ENCODE peak calls at places on chromosomes 11 and 22, in seven cellular contexts. One of them, this sample, is unnamed. For H3K4me1, the result is how much of the 10 kb centered on the place peaks cover.

GRCh38 chr11:128420943-128421342 is 166.4 kb downstream of the ETS1 start:
- DNase-seq in K562: no peak
- DNase-seq in SK-N-SH: no peak
- DNase-seq in GM12878: no peak
- DNase-seq in HCT116: no peak
- DNase-seq in HepG2: no peak
- DNase-seq in H1: no peak
- DNase-seq in this sample: no peak

GRCh38 chr11:45078236-45079074 is 68.0 kb upstream of the PRDM11 start:
- DNase-seq in K562: no peak
- DNase-seq in HCT116: no peak
- DNase-seq in HepG2: no peak
- DNase-seq in GM12878: no peak
- DNase-seq in SK-N-SH: peak
- DNase-seq in H1: no peak
- DNase-seq in this sample: no peak

GRCh38 chr22:37896181-37896592 is 9.9 kb upstream of the MICALL1 start:
- DNase-seq in K562: no peak
- DNase-seq in HCT116: no peak
- DNase-seq in HepG2: peak
- DNase-seq in GM12878: peak
- DNase-seq in H1: no peak
- DNase-seq in SK-N-SH: no peak
- DNase-seq in this sample: no peak

GRCh38 chr22:39433476-39434242 is 23.2 kb upstream of the MGAT3 start:
- DNase-seq in GM12878: no peak
- DNase-seq in K562: no peak
- DNase-seq in HCT116: no peak
- DNase-seq in SK-N-SH: no peak
- DNase-seq in HepG2: no peak
- DNase-seq in H1: no peak
- DNase-seq in this sample: no peak

GRCh38 chr11:110433393-110434333 is 3.9 kb downstream of the FDX1 start:
- DNase-seq in K562: peak
- DNase-seq in HepG2: peak
- DNase-seq in HCT116: no peak
- DNase-seq in H1: no peak
- DNase-seq in GM12878: no peak
- DNase-seq in SK-N-SH: peak
- DNase-seq in this sample: no peak

GRCh38 chr11:58905716-58906547 is 33.4 kb upstream of the GLYATL1 start:
- DNase-seq in HCT116: no peak
- DNase-seq in GM12878: no peak
- DNase-seq in SK-N-SH: peak
- DNase-seq in H1: peak
- DNase-seq in K562: peak
- DNase-seq in HepG2: no peak
- DNase-seq in this sample: peak

GRCh38 chr22:37641251-37641949 is 1.9 kb downstream of the SH3BP1 start:
- DNase-seq in HCT116: no peak
- DNase-seq in K562: no peak
- DNase-seq in HepG2: no peak
- DNase-seq in GM12878: no peak
- DNase-seq in SK-N-SH: no peak
- DNase-seq in H1: no peak
- DNase-seq in this sample: no peak

GRCh38 chr11:93501856-93502255 is 41.3 kb downstream of the SMCO4 start:
- DNase-seq in HepG2: no peak
- DNase-seq in K562: no peak
- DNase-seq in GM12878: no peak
- DNase-seq in HCT116: no peak
- DNase-seq in H1: no peak
- DNase-seq in SK-N-SH: no peak
- DNase-seq in this sample: no peak

DNA sequence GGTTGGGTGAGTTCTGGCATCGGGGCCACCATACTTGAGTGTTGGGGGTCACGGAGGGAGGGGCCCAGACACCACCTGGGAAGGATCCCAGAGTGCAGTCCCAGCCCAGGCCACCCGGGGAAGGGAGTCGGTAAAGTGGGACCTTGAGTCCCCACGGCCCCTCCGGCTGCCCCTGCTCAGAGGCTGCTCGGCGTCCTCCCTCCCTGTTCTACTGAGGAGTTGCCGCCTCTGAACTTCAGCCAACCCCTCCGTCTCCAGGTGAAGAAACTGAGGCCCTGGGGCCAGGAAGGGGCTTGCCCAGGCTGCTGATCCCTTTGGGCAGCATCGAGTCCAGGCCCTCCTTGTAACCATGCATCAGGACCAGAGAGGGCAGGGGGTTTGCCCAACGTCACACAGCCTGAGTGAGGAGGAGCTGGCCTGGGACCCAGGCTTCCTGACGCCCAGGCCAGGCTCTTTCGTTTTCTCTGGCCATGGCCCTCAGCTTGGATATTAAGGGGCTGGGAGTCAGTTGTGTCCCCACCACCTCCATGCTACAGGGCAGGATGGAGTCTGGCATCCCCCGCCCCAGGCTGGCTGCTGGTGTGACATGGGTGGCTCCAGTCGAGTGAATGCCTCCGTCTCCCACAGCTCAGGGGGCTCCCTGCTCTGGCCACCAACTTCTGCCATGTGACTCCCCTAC is 1.3 kb downstream of the PARVG start:
- DNase-seq in HCT116: no peak
- DNase-seq in H1: no peak
- DNase-seq in GM12878: no peak
- DNase-seq in HepG2: no peak
- DNase-seq in K562: peak
- DNase-seq in SK-N-SH: no peak
- DNase-seq in this sample: no peak
- TF ChIP-seq YY1 in HCT116: no peak
- TF ChIP-seq YY1 in H1: no peak
- TF ChIP-seq YY1 in GM12878: no peak
- TF ChIP-seq YY1 in HepG2: no peak
- TF ChIP-seq YY1 in K562: no peak
- TF ChIP-seq YY1 in SK-N-SH: no peak
- TF ChIP-seq YY1 in this sample: no peak

DNA sequence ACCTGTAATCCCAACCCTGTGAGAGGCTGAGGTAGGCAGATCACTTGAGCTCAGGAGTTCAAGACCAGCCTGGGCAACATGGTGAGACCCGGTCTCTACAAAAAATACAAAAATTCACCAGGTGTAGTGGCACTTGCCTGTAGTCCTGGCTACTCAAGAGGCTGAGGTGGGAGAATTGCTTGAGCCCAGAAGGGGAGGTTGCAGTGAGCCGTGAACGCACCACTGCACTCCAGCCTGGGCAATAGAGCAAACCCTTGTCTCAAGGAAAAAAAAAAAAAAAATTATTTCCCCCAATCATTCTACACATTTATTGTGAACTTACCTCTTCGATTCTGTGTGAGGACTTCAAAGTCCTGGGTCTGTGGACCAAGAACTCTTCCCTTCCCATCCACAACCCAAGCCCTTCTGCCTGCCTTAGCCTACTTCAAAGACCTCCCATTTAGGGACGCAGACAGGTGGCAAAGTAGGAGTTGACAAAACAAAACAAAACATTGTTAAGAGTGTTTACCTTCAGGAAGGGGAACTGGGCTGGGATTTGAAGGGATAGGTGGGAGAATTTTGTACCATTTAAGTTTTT is 3.8 kb upstream of the WEE1 start:
- DNase-seq in GM12878: no peak
- DNase-seq in SK-N-SH: no peak
- DNase-seq in HCT116: no peak
- DNase-seq in H1: no peak
- DNase-seq in K562: no peak
- DNase-seq in HepG2: no peak
- DNase-seq in this sample: no peak
- H3K4me1 ChIP-seq in GM12878: under half
- H3K4me1 ChIP-seq in SK-N-SH: under half
- H3K4me1 ChIP-seq in HCT116: half or more
- H3K4me1 ChIP-seq in H1: under half
- H3K4me1 ChIP-seq in K562: half or more
- H3K4me1 ChIP-seq in HepG2: half or more
- H3K4me1 ChIP-seq in this sample: under half

GRCh38 chr22:47304854-47305253 is 542.4 kb downstream of the TBC1D22A start:
- DNase-seq in H1: no peak
- DNase-seq in SK-N-SH: no peak
- DNase-seq in K562: no peak
- DNase-seq in HepG2: no peak
- DNase-seq in HCT116: no peak
- DNase-seq in GM12878: no peak
- DNase-seq in this sample: no peak
- TF ChIP-seq YY1 in H1: no peak
- TF ChIP-seq YY1 in SK-N-SH: no peak
- TF ChIP-seq YY1 in K562: no peak
- TF ChIP-seq YY1 in HepG2: no peak
- TF ChIP-seq YY1 in HCT116: no peak
- TF ChIP-seq YY1 in GM12878: no peak
- TF ChIP-seq YY1 in this sample: no peak

GRCh38 chr11:114218508-114218907 is 77.7 kb upstream of the NNMT start:
- DNase-seq in HCT116: no peak
- DNase-seq in H1: no peak
- DNase-seq in GM12878: no peak
- DNase-seq in HepG2: no peak
- DNase-seq in SK-N-SH: no peak
- DNase-seq in K562: no peak
- DNase-seq in this sample: no peak

GRCh38 chr11:114215871-114216803 is 80.1 kb upstream of the NNMT start:
- DNase-seq in GM12878: no peak
- DNase-seq in H1: no peak
- DNase-seq in K562: peak
- DNase-seq in SK-N-SH: no peak
- DNase-seq in HepG2: no peak
- DNase-seq in HCT116: no peak
- DNase-seq in this sample: no peak

GRCh38 chr11:114215428-114215827 is 80.8 kb upstream of the NNMT start:
- DNase-seq in K562: no peak
- DNase-seq in HepG2: no peak
- DNase-seq in H1: no peak
- DNase-seq in SK-N-SH: no peak
- DNase-seq in HCT116: no peak
- DNase-seq in GM12878: no peak
- DNase-seq in this sample: no peak

GRCh38 chr11:114219559-114220349 is 76.4 kb upstream of the NNMT start:
- DNase-seq in K562: peak
- DNase-seq in HCT116: no peak
- DNase-seq in SK-N-SH: no peak
- DNase-seq in HepG2: no peak
- DNase-seq in GM12878: no peak
- DNase-seq in H1: no peak
- DNase-seq in this sample: no peak

DNA sequence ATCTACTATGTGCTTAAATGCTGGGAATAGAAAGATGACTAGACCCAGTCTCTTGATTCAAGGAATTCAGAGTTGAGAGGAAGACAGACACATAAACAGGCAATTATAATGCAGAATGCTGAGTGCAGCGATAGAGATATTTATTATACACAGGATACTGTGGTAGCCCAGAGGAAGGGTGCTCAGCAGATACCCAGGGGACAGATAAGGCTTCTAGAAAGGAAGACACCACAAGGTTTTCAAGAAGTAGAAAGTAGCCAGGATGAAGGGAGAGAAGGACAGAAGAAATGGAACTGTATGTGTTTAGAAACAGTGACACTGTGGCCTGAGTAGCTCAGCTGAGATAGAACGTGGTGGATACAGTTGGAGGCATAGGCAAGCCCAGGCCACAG is 79.4 kb upstream of the NNMT start:
- DNase-seq in K562: no peak
- DNase-seq in HCT116: no peak
- DNase-seq in GM12878: no peak
- DNase-seq in HepG2: no peak
- DNase-seq in SK-N-SH: no peak
- DNase-seq in H1: no peak
- DNase-seq in this sample: no peak
- H3K4me1 ChIP-seq in K562: half or more
- H3K4me1 ChIP-seq in HCT116: under half
- H3K4me1 ChIP-seq in GM12878: under half
- H3K4me1 ChIP-seq in HepG2: under half
- H3K4me1 ChIP-seq in SK-N-SH: under half
- H3K4me1 ChIP-seq in H1: under half
- H3K4me1 ChIP-seq in this sample: under half

GRCh38 chr11:122723576-122723975 is 68.1 kb downstream of the UBASH3B start:
- DNase-seq in SK-N-SH: no peak
- DNase-seq in HepG2: no peak
- DNase-seq in K562: no peak
- DNase-seq in GM12878: no peak
- DNase-seq in HCT116: no peak
- DNase-seq in H1: no peak
- DNase-seq in this sample: no peak
- TF ChIP-seq YY1 in SK-N-SH: no peak
- TF ChIP-seq YY1 in HepG2: no peak
- TF ChIP-seq YY1 in K562: no peak
- TF ChIP-seq YY1 in GM12878: no peak
- TF ChIP-seq YY1 in HCT116: no peak
- TF ChIP-seq YY1 in H1: no peak
- TF ChIP-seq YY1 in this sample: no peak

GRCh38 chr11:11441091-11441490 is 88.0 kb upstream of the CSNK2A3 start:
- DNase-seq in HepG2: no peak
- DNase-seq in H1: no peak
- DNase-seq in GM12878: no peak
- DNase-seq in K562: no peak
- DNase-seq in SK-N-SH: no peak
- DNase-seq in HCT116: no peak
- DNase-seq in this sample: no peak
- H3K4me1 ChIP-seq in HepG2: under half
- H3K4me1 ChIP-seq in H1: under half
- H3K4me1 ChIP-seq in GM12878: under half
- H3K4me1 ChIP-seq in K562: under half
- H3K4me1 ChIP-seq in SK-N-SH: under half
- H3K4me1 ChIP-seq in HCT116: under half
- H3K4me1 ChIP-seq in this sample: under half

DNA sequence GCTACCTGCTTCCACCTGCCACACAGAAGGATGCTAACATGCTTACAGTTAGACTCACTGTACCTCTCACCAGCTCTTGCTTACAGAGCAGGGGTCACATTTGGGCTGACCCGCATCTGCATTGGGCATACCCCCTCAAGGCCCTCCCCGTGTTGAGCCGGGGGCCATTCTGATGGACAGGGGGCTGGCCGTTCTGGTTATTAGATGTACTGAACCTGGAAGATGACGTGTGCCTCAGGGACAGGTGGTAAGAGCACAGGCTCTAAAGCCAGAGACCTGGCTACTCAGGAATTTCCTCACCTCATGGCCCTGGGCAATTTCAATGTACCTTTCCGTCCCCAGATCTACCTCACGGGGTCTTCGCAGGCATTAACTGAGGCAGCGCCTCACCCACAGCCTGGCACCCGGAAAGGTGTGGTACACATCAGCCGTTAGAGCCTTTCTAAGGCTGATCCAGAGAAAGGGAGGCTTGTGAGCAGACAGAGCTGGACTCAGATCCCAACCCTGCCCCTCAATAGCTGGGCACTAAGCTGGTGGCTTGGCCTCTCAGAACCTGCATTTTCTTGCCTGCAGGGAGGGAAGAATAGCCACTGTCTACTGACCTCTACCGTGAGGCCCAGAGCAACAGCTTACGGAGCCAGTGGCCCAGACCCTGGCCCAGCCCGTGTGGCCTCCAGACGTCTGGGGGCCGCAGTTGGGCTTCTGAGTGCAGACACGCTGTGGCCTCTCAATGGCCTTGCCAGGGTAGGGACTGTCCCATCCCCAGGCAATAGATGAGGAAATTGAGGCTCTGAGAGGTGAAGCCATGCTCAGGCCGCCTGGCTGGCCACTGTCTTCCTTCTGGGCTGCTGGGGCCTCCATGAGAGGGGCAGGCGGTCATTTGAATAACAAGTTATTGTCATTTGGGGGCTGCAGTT is 100.6 kb downstream of the MORC2 start:
- DNase-seq in H1: no peak
- DNase-seq in SK-N-SH: peak
- DNase-seq in HepG2: no peak
- DNase-seq in HCT116: no peak
- DNase-seq in GM12878: no peak
- DNase-seq in K562: peak
- DNase-seq in this sample: no peak
- TF ChIP-seq YY1 in H1: no peak
- TF ChIP-seq YY1 in SK-N-SH: no peak
- TF ChIP-seq YY1 in HepG2: no peak
- TF ChIP-seq YY1 in HCT116: no peak
- TF ChIP-seq YY1 in GM12878: no peak
- TF ChIP-seq YY1 in K562: no peak
- TF ChIP-seq YY1 in this sample: no peak